ENCODE peak calls at places on chromosomes 16 and 17, in nine cellular contexts. P is prostate gland; M is substantia nigra; C is cardiac muscle cell; O is CD4-positive, CD25-positive, alpha-beta regulatory T cell; G is psoas muscle; X is coronary artery; Q is endodermal cell; U is AG04450. B is an unnamed sample.

GRCh38 chr17:36034127-36034526 is 16.4 kb upstream of the CCL23 start:
- DNase-seq in X (no peak), Q (no peak), U (no peak), C (no peak), O (no peak), P (no peak), M (no peak), G (no peak), B (no peak)

GRCh38 chr17:83109793-83110645 is 30.6 kb downstream of the METRNL start:
- DNase-seq in P (peak; percentile 89), C (peak; percentile 73), X (peak; percentile 98), O (no peak), Q (no peak), U (peak; percentile 88), G (peak; percentile 90), M (no peak), B (peak; percentile 82)

GRCh38 chr16:66273036-66273435 is 93.5 kb upstream of the CDH5 start:
- DNase-seq in U (no peak), X (peak; percentile 47), P (no peak), M (no peak), O (no peak), G (no peak), C (no peak), Q (no peak), B (no peak)

GRCh38 chr17:7729841-7730240 is 12.3 kb downstream of the DNAH2 start:
- DNase-seq in U (no peak), G (no peak), Q (no peak), C (no peak), X (no peak), O (no peak), M (no peak), P (no peak), B (no peak)

GRCh38 chr16:49700222-49700927 is 155.5 kb downstream of the ZNF423 start:
- DNase-seq in Q (peak; percentile 79), G (peak; percentile 52), P (no peak), C (no peak), U (no peak), O (no peak), X (peak; percentile 79), M (no peak), B (peak; percentile 24)

GRCh38 chr16:77409311-77409710 is 25.5 kb downstream of the ADAMTS18 start:
- DNase-seq in Q (no peak), U (no peak), G (no peak), P (no peak), O (no peak), X (no peak), M (no peak), C (no peak), B (no peak)

GRCh38 chr17:64500923-64501765 is 4.3 kb upstream of the POLG2 start:
- DNase-seq in U (no peak), X (no peak), O (peak; percentile 22), C (peak; percentile 19), P (no peak), M (no peak), G (no peak), Q (no peak), B (no peak)

GRCh38 chr17:13031718-13032350 is 14.0 kb upstream of the ELAC2 start:
- DNase-seq in M (no peak), O (peak; percentile 38), X (no peak), G (peak; percentile 44), P (no peak), Q (peak; percentile 86), U (peak; percentile 13), C (peak; percentile 65), B (peak; percentile 47)

GRCh38 chr17:51258756-51259573 is 884 bp downstream of the MBTD1 start:
- DNase-seq in U (no peak), G (peak; percentile 21), M (no peak), O (no peak), X (no peak), P (peak; percentile 14), Q (peak; percentile 79), C (peak; percentile 59), B (peak; percentile 55)

GRCh38 chr17:36923814-36924221 is 13.5 kb upstream of the LHX1 start:
- DNase-seq in Q (peak; percentile 62), O (no peak), G (no peak), X (no peak), C (no peak), P (no peak), M (no peak), U (no peak), B (no peak)

GRCh38 chr17:55740515-55741352 is 10.1 kb upstream of the PCTP start:
- DNase-seq in O (no peak), X (no peak), U (no peak), Q (no peak), C (no peak), M (no peak), G (no peak), P (no peak), B (no peak)

GRCh38 chr16:1771072-1771863 is at the start of gene NME3:
- DNase-seq in M (peak; percentile 58), C (peak; percentile 69), P (peak; percentile 69), X (no peak), O (peak; percentile 73), U (no peak), Q (peak; percentile 89), G (peak; percentile 81), B (peak; percentile 85)

GRCh38 chr16:14635394-14636145 is 2.8 kb downstream of the BFAR start:
- DNase-seq in C (no peak), X (no peak), O (no peak), U (no peak), M (no peak), P (no peak), G (no peak), Q (no peak), B (no peak)

GRCh38 chr16:71421911-71422310 is 19.9 kb downstream of the TLE7 start:
- DNase-seq in X (no peak), G (no peak), P (no peak), M (no peak), Q (peak; percentile 89), U (no peak), C (peak; percentile 16), O (no peak), B (peak; percentile 29)

GRCh38 chr16:87681990-87682570 is 79.8 kb downstream of the JPH3 start:
- DNase-seq in X (no peak), O (no peak), U (peak; percentile 48), P (peak; percentile 26), M (no peak), G (no peak), C (no peak), Q (peak; percentile 79), B (no peak)

GRCh38 chr17:67675481-67675880 is 42.3 kb upstream of the NOL11 start:
- DNase-seq in X (no peak), G (no peak), M (no peak), U (no peak), C (no peak), Q (no peak), O (no peak), P (no peak), B (no peak)

GRCh38 chr16:75267631-75268264 is 16.3 kb upstream of the BCAR1 start:
- DNase-seq in M (no peak), O (no peak), P (peak; percentile 66), U (no peak), Q (peak; percentile 76), X (peak; percentile 77), G (peak; percentile 76), C (peak; percentile 90), B (peak; percentile 86)

GRCh38 chr16:22683730-22684280 is 130.2 kb upstream of the HS3ST2 start:
- DNase-seq in G (no peak), Q (no peak), X (no peak), P (no peak), C (no peak), U (no peak), M (no peak), O (no peak), B (no peak)

GRCh38 chr16:19704321-19705130 is 13.5 kb downstream of the KNOP1 start:
- DNase-seq in O (no peak), P (no peak), G (peak; percentile 49), C (no peak), U (peak; percentile 52), Q (no peak), X (no peak), M (no peak), B (no peak)

GRCh38 chr16:3880623-3881498 is at the start of gene CREBBP:
- DNase-seq in C (peak; percentile 92), O (peak; percentile 90), M (peak; percentile 91), U (peak; percentile 54), P (peak; percentile 83), G (peak; percentile 90), Q (peak; percentile 95), X (peak; percentile 88), B (peak; percentile 82)
- H3K27ac ChIP-seq in C (peak within 1 kb of the TSS; percentile 97), O (peak within 1 kb of the TSS; percentile 51), M (peak within 1 kb of the TSS; percentile 58), U (no peak within 1 kb of the TSS), P (peak within 1 kb of the TSS; percentile 80), G (peak within 1 kb of the TSS; percentile 94), Q (peak within 1 kb of the TSS; percentile 79), X (peak within 1 kb of the TSS; percentile 99), B (peak within 1 kb of the TSS; percentile 44)

GRCh38 chr17:82004485-82005455 is 17.9 kb downstream of the CENPX start:
- DNase-seq in M (no peak), P (no peak), G (no peak), C (no peak), Q (no peak), X (no peak), O (no peak), U (no peak), B (no peak)

GRCh38 chr17:82001657-82002056 is 21.0 kb downstream of the CENPX start:
- DNase-seq in G (no peak), U (no peak), O (no peak), Q (no peak), M (no peak), P (no peak), C (no peak), X (no peak), B (no peak)

GRCh38 chr17:82005701-82006348 is 16.9 kb downstream of the CENPX start:
- DNase-seq in P (no peak), M (no peak), G (no peak), C (no peak), U (no peak), O (no peak), X (no peak), Q (no peak), B (no peak)

GRCh38 chr17:82000803-82001649 is 21.7 kb downstream of the CENPX start:
- DNase-seq in U (no peak), X (no peak), M (no peak), P (no peak), G (no peak), Q (no peak), O (no peak), C (no peak), B (no peak)

GRCh38 chr17:82003411-82004381 is 19.0 kb downstream of the CENPX start:
- DNase-seq in U (peak; percentile 84), X (peak; percentile 91), P (no peak), Q (peak; percentile 80), M (no peak), G (peak; percentile 88), C (no peak), O (no peak), B (no peak)
- H3K27ac ChIP-seq in U (peak overlapping the region; percentile 87), X (peak overlapping the region; percentile 71), P (no peak overlapping the region), Q (peak overlapping the region; percentile 66), M (no peak overlapping the region), G (peak overlapping the region; percentile 58), C (no peak overlapping the region), O (no peak overlapping the region), B (no peak overlapping the region)

GRCh38 chr16:27470567-27471431 is 68.8 kb downstream of the IL21R start:
- DNase-seq in X (no peak), G (peak; percentile 64), M (no peak), O (no peak), C (no peak), Q (no peak), P (no peak), U (peak; percentile 10), B (no peak)
- H3K27ac ChIP-seq in X (peak overlapping the region; percentile 11), G (no peak overlapping the region), M (no peak overlapping the region), O (no peak overlapping the region), C (no peak overlapping the region), Q (no peak overlapping the region), P (no peak overlapping the region), U (peak overlapping the region; percentile 11), B (no peak overlapping the region)

GRCh38 chr17:42001729-42002128 is 15.5 kb downstream of the DNAJC7 start:
- DNase-seq in G (no peak), Q (no peak), X (no peak), U (no peak), C (no peak), P (no peak), O (no peak), M (no peak), B (no peak)
- H3K27ac ChIP-seq in G (no peak overlapping the region), Q (no peak overlapping the region), X (no peak overlapping the region), U (no peak overlapping the region), C (no peak overlapping the region), P (no peak overlapping the region), O (no peak overlapping the region), M (peak overlapping the region; percentile 70), B (no peak overlapping the region)

B was measured in colonic mucosa.